ENCODE peak calls at places on chromosomes 11 and 22, in nine cellular contexts. J is activated gamma-delta T cell treated with anti-CD3 and anti-CD28 coated beads, Interleukin-2, amount 50 U/mL, for 16 hours; C is AG09309; X is SJSA1; T is mesenchymal stem cell; Z is NCI-H748 treated with DMSO at 0.1 percent for 48 hours; W is PC-3; I is sciatic nerve; N is AG20443. P is an unnamed sample.

GRCh38 chr11:129374993-129375721 is 491 bp upstream of the BARX2 start:
- DNase-seq in N (peak), T (peak), I (no peak), C (no peak), Z (peak), X (no peak), J (no peak), W (peak), P (peak)

GRCh38 chr11:72724851-72725730 is 27.1 kb downstream of the ARAP1 start:
- DNase-seq in W (peak), T (peak), N (peak), J (peak), X (peak), Z (peak), I (peak), C (peak), P (peak)

GRCh38 chr22:50498322-50498861 is 9.1 kb downstream of the LMF2 start:
- DNase-seq in J (peak), X (no peak), I (no peak), N (peak), T (peak), W (peak), C (no peak), Z (peak), P (peak)

GRCh38 chr22:35334010-35334409 is 34.3 kb downstream of the TOM1 start:
- DNase-seq in C (no peak), Z (no peak), X (no peak), I (no peak), J (no peak), T (no peak), W (no peak), N (no peak), P (no peak)

GRCh38 chr11:73894725-73895335 is 18.0 kb downstream of the PAAF1 start:
- DNase-seq in C (peak), X (no peak), Z (no peak), T (no peak), N (peak), I (no peak), J (no peak), W (peak), P (peak)

GRCh38 chr11:104926771-104927470 is 28.7 kb upstream of the CASP12 start:
- DNase-seq in I (no peak), X (no peak), W (peak), T (no peak), J (no peak), N (no peak), Z (no peak), C (no peak), P (no peak)

GRCh38 chr11:77171885-77172665 is 44.0 kb downstream of the MYO7A start:
- DNase-seq in Z (no peak), J (no peak), W (no peak), I (no peak), N (no peak), C (no peak), T (no peak), X (no peak), P (no peak)

GRCh38 chr22:35541254-35541748 is 670 bp downstream of the RASD2 start:
- DNase-seq in N (peak), X (no peak), Z (no peak), J (no peak), W (peak), T (no peak), I (no peak), C (no peak), P (peak)

GRCh38 chr11:3222003-3222855 is 3.6 kb upstream of the MRGPRG start:
- DNase-seq in X (peak), I (peak), N (peak), J (no peak), Z (no peak), C (no peak), T (no peak), W (no peak), P (no peak)

GRCh38 chr22:31577711-31578110 is 81.4 kb downstream of the SFI1 start:
- DNase-seq in J (no peak), I (no peak), N (no peak), T (no peak), C (no peak), W (no peak), Z (no peak), X (no peak), P (no peak)

GRCh38 chr11:119709638-119710346 is 19.2 kb downstream of the NECTIN1 start:
- DNase-seq in X (no peak), J (no peak), W (no peak), Z (no peak), I (no peak), C (no peak), T (peak), N (peak), P (no peak)

GRCh38 chr11:78365381-78365792 is 52.2 kb downstream of the GAB2 start:
- DNase-seq in T (no peak), N (peak), X (peak), C (no peak), J (no peak), I (no peak), W (peak), Z (no peak), P (no peak)

GRCh38 chr11:104390696-104391095 is 226.7 kb upstream of the PDGFD start:
- DNase-seq in T (no peak), X (no peak), W (peak), C (no peak), N (no peak), Z (no peak), J (no peak), I (no peak), P (no peak)

GRCh38 chr11:94049351-94049750 is 28.2 kb downstream of the HEPHL1 start:
- DNase-seq in J (no peak), N (no peak), C (no peak), T (no peak), X (no peak), Z (no peak), I (no peak), W (peak), P (peak)

GRCh38 chr22:20566420-20567260 is 59.2 kb downstream of the MED15 start:
- DNase-seq in I (no peak), W (peak), T (no peak), C (peak), J (no peak), Z (no peak), N (peak), X (no peak), P (peak)

GRCh38 chr11:1193326-1194230 is 29.3 kb upstream of the MUC5B start:
- DNase-seq in Z (no peak), N (no peak), C (no peak), T (no peak), X (peak), W (no peak), J (no peak), I (peak), P (no peak)

GRCh38 chr11:10878408-10879214 is 20.8 kb upstream of the ZBED5 start:
- DNase-seq in W (peak), I (no peak), N (peak), C (no peak), J (no peak), X (no peak), T (peak), Z (peak), P (peak)

GRCh38 chr11:19419021-19419750 is 178.4 kb upstream of the E2F8 start:
- DNase-seq in C (no peak), J (no peak), Z (no peak), W (peak), X (no peak), T (peak), N (peak), I (no peak), P (peak)

GRCh38 chr11:127656266-127656879 is 655.8 kb upstream of the KIRREL3 start:
- DNase-seq in C (no peak), J (no peak), X (no peak), N (no peak), T (no peak), Z (no peak), W (no peak), I (no peak), P (no peak)

GRCh38 chr11:124672531-124673215 is 866 bp downstream of the SIAE start:
- DNase-seq in J (no peak), N (no peak), X (no peak), I (no peak), T (no peak), Z (no peak), C (no peak), W (no peak), P (no peak)

GRCh38 chr11:29211205-29211604 is 805.6 kb downstream of the KCNA4 start:
- DNase-seq in W (no peak), T (no peak), C (no peak), I (no peak), X (no peak), Z (no peak), J (no peak), N (no peak), P (no peak)

GRCh38 chr11:74611369-74611861 is 19.0 kb downstream of the POLD3 start:
- DNase-seq in T (peak), Z (no peak), W (peak), C (peak), J (no peak), X (no peak), I (no peak), N (peak), P (peak)

GRCh38 chr11:121425818-121426217 is 26.3 kb upstream of the SORL1 start:
- DNase-seq in J (no peak), I (no peak), Z (no peak), C (no peak), X (no peak), W (no peak), T (no peak), N (no peak), P (no peak)

GRCh38 chr22:38218661-38219331 is 17.0 kb downstream of the MAFF start:
- DNase-seq in I (peak), J (no peak), N (peak), T (peak), Z (no peak), W (peak), C (peak), X (peak), P (peak)

GRCh38 chr11:105720096-105720495 is 110.2 kb downstream of the GRIA4 start:
- DNase-seq in I (no peak), T (no peak), W (no peak), C (no peak), J (no peak), X (no peak), Z (no peak), N (no peak), P (no peak)

GRCh38 chr22:25823276-25823675 is 81.3 kb downstream of the MYO18B start:
- DNase-seq in C (no peak), T (no peak), N (no peak), W (no peak), J (no peak), I (no peak), X (no peak), Z (no peak), P (no peak)

GRCh38 chr22:25437414-25438160 is 126.9 kb upstream of the GRK3 start:
- DNase-seq in C (no peak), T (no peak), N (no peak), I (no peak), W (no peak), J (no peak), X (no peak), Z (no peak), P (no peak)

GRCh38 chr11:3137486-3138177 is 27.5 kb downstream of the OSBPL5 start:
- DNase-seq in I (peak), Z (no peak), W (no peak), J (no peak), C (no peak), X (no peak), T (peak), N (no peak), P (no peak)

GRCh38 chr22:43085658-43086606 is 3.3 kb downstream of the TTLL1 start:
- DNase-seq in W (no peak), C (no peak), T (no peak), Z (no peak), N (no peak), X (no peak), I (no peak), J (no peak), P (no peak)

GRCh38 chr11:69915501-69916250 is 96.5 kb upstream of the FGF3 start:
- DNase-seq in J (no peak), C (no peak), X (peak), Z (peak), W (peak), T (peak), N (peak), I (peak), P (peak)

GRCh38 chr22:49549851-49550430 is 277.7 kb downstream of the BRD1 start:
- DNase-seq in N (no peak), T (no peak), J (no peak), I (no peak), X (no peak), Z (no peak), C (no peak), W (no peak), P (no peak)

GRCh38 chr11:71420455-71421241 is 27.5 kb downstream of the DHCR7 start:
- DNase-seq in W (peak), X (no peak), Z (peak), T (peak), N (peak), I (no peak), J (no peak), C (no peak), P (peak)

GRCh38 chr22:34414467-34415440 is 494.5 kb upstream of the LARGE1 start:
- DNase-seq in J (no peak), C (no peak), X (peak), W (peak), Z (no peak), N (peak), T (no peak), I (no peak), P (peak)

GRCh38 chr11:115939726-115940421 is 435.7 kb upstream of the CADM1 start:
- DNase-seq in X (no peak), I (no peak), C (no peak), W (no peak), N (no peak), J (no peak), T (no peak), Z (peak), P (no peak)

GRCh38 chr11:120316880-120317688 is 8.0 kb upstream of the TLCD5 start:
- DNase-seq in I (no peak), T (peak), Z (no peak), N (peak), C (no peak), W (peak), J (no peak), X (no peak), P (peak)

GRCh38 chr11:129368889-129369672 is 6.6 kb upstream of the BARX2 start:
- DNase-seq in J (no peak), I (no peak), Z (no peak), X (no peak), C (no peak), W (peak), T (no peak), N (no peak), P (peak)

P was measured in epithelial cell of esophagus.